ENCODE peak calls at places on chromosomes 7 and 10, in eight cellular contexts. J is fibroblast of lung, K is prostate gland, U is cardiac muscle cell, F is esophagus squamous epithelium, X is body of pancreas, N is tibial artery, Z is HCT116. H is an unnamed sample.

GRCh38 chr10:119136084-119136483 is 29.4 kb downstream of the SFXN4 start:
- DNase-seq in J (no peak), K (no peak), U (peak; percentile 72), F (no peak), X (no peak), N (no peak), Z (no peak), H (no peak)

GRCh38 chr7:64469673-64470072 is 93.2 kb downstream of the ZNF680 start:
- DNase-seq in J (no peak), K (no peak), U (no peak), F (no peak), X (no peak), N (no peak), Z (no peak), H (no peak)

GRCh38 chr10:126262971-126263370 is 125.3 kb downstream of the ADAM12 start:
- DNase-seq in J (no peak), K (no peak), U (peak; percentile 40), F (no peak), X (no peak), N (no peak), Z (no peak), H (no peak)

GRCh38 chr7:112224186-112224585 is 17.7 kb downstream of the ZNF277 start:
- DNase-seq in J (no peak), K (no peak), U (no peak), F (no peak), X (peak; percentile 43), N (no peak), Z (no peak), H (no peak)

GRCh38 chr7:156461881-156462665 is 178.5 kb upstream of the RNF32 start:
- DNase-seq in J (no peak), K (peak; percentile 48), U (no peak), F (no peak), X (peak; percentile 23), N (no peak), Z (no peak), H (no peak)

GRCh38 chr7:47819054-47819920 is 129.0 kb downstream of the PKD1L1 start:
- DNase-seq in J (peak; percentile 62), K (peak; percentile 54), U (peak; percentile 86), F (no peak), X (peak; percentile 80), N (peak; percentile 82), Z (peak; percentile 34), H (peak; percentile 80)

GRCh38 chr10:3898821-3899220 is 113.8 kb upstream of the KLF6 start:
- DNase-seq in J (peak; percentile 15), K (peak; percentile 93), U (no peak), F (no peak), X (peak; percentile 65), N (no peak), Z (peak; percentile 34), H (no peak)

GRCh38 chr10:92830478-92831389 is 17.6 kb upstream of the EXOC6 start:
- DNase-seq in J (no peak), K (no peak), U (no peak), F (no peak), X (no peak), N (no peak), Z (no peak), H (no peak)

GRCh38 chr10:132062181-132062515 is 3.6 kb upstream of the JAKMIP3 start:
- DNase-seq in J (no peak), K (no peak), U (no peak), F (no peak), X (no peak), N (no peak), Z (no peak), H (no peak)

GRCh38 chr7:16801111-16801542 is 3.7 kb downstream of the AGR2 start:
- DNase-seq in J (peak; percentile 79), K (no peak), U (peak; percentile 68), F (no peak), X (no peak), N (no peak), Z (peak; percentile 39), H (peak; percentile 53)

GRCh38 chr7:101950450-101951119 is 133.2 kb downstream of the CUX1 start:
- DNase-seq in J (peak; percentile 71), K (no peak), U (peak; percentile 88), F (no peak), X (no peak), N (no peak), Z (peak; percentile 21), H (peak; percentile 51)

GRCh38 chr7:101944611-101945010 is 127.2 kb downstream of the CUX1 start:
- DNase-seq in J (no peak), K (no peak), U (no peak), F (no peak), X (no peak), N (no peak), Z (no peak), H (no peak)

GRCh38 chr7:95596183-95597135 is at the start of gene PDK4:
- DNase-seq in J (peak; percentile 41), K (peak; percentile 97), U (peak; percentile 93), F (peak; percentile 20), X (peak; percentile 99), N (peak; percentile 98), Z (peak; percentile 51), H (no peak)

GRCh38 chr10:86262671-86263165 is 103.9 kb downstream of the GRID1 start:
- DNase-seq in J (peak; percentile 6), K (no peak), U (no peak), F (no peak), X (no peak), N (peak; percentile 37), Z (no peak), H (no peak)

GRCh38 chr10:103397191-103397825 is 882 bp downstream of the PDCD11 start:
- DNase-seq in J (no peak), K (no peak), U (peak; percentile 4), F (no peak), X (peak; percentile 19), N (no peak), Z (no peak), H (no peak)

GRCh38 chr10:8054243-8054497 is 318 bp upstream of the GATA3 start:
- DNase-seq in J (peak; percentile 48), K (peak; percentile 51), U (peak; percentile 67), F (no peak), X (no peak), N (no peak), Z (no peak), H (no peak)

GRCh38 chr10:8051851-8052257 is 2.6 kb upstream of the GATA3 start:
- DNase-seq in J (no peak), K (no peak), U (no peak), F (no peak), X (no peak), N (peak; percentile 59), Z (no peak), H (no peak)

GRCh38 chr10:8052344-8052969 is 2.0 kb upstream of the GATA3 start:
- DNase-seq in J (no peak), K (no peak), U (no peak), F (no peak), X (no peak), N (no peak), Z (no peak), H (no peak)

GRCh38 chr10:8053446-8054242 is 844 bp upstream of the GATA3 start:
- DNase-seq in J (peak; percentile 77), K (peak; percentile 93), U (peak; percentile 92), F (no peak), X (peak; percentile 70), N (peak; percentile 64), Z (peak; percentile 55), H (peak; percentile 23)

DNA sequence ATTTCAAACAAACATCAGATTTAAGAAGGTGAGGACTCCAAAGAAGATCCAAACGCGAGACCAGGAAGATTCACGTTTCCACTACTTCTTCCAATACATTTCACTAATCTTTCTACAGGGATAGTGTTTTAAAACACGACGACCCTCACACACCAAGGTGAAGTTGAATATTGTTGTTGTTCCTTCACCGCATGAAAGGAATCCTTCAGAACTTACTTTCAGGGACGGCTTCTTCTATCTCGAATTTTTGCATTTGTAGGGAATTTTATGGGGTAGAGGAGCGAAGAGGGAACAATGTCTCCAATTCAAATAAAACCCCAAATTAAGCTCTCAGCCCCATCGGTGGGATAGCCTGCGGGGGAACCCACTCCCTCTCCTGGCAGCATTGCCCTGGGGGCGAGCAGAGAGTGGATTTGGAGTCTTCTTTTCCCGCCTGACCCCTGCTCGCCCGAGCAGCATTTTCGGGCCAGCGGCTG is 1.5 kb upstream of the GATA3 start:
- DNase-seq in J (no peak), K (no peak), U (no peak), F (no peak), X (no peak), N (no peak), Z (no peak), H (no peak)
- H3K4me3 ChIP-seq in J (no peak overlapping the region), K (no peak overlapping the region), U (no peak overlapping the region), F (peak overlapping the region; percentile 76), X (no peak overlapping the region), N (peak overlapping the region; percentile 46), Z (peak overlapping the region; percentile 11), H (no peak overlapping the region)

DNA sequence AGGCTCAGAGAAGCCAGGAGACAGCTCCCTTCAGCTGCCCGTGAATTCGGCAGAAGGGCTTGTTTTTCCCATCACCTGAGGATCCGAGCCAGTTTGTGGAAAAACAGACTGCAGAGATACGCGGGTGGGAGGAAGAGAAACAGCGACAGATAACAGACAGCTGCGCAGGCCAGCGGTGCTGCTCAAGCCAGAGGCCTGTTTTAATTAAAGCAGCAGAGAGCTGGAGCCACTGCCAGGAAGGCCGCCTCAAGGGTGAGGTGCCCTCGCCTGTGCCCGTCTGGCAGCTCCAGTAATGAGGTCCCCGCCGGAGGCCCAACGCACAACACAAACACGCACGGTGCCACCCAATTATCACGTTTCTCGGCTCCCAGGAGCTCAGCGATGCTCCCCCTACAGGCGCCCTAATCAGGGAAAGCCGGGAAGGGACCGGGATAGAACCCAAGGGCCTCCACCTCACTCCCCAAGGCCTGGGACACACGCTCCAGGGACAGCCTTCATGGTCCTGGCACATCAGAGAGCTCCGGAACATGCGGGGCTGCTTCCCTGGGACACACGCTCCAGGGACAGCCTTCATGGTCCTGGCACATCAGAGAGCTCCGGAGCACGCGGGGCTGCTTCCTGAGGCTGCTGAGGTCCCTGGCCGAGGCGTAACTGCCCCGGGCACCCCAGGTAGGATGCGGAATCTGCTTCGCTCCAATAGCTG is 60.6 kb upstream of the DNAAF5 start:
- DNase-seq in J (no peak), K (no peak), U (peak; percentile 41), F (no peak), X (peak; percentile 18), N (peak; percentile 64), Z (no peak), H (no peak)
- TF ChIP-seq CTCF in J (peak; percentile 35), K (no peak), U (peak; percentile 50), F (no peak), X (no peak), N (peak; percentile 15), Z (no peak), H (peak; percentile 22)

DNA sequence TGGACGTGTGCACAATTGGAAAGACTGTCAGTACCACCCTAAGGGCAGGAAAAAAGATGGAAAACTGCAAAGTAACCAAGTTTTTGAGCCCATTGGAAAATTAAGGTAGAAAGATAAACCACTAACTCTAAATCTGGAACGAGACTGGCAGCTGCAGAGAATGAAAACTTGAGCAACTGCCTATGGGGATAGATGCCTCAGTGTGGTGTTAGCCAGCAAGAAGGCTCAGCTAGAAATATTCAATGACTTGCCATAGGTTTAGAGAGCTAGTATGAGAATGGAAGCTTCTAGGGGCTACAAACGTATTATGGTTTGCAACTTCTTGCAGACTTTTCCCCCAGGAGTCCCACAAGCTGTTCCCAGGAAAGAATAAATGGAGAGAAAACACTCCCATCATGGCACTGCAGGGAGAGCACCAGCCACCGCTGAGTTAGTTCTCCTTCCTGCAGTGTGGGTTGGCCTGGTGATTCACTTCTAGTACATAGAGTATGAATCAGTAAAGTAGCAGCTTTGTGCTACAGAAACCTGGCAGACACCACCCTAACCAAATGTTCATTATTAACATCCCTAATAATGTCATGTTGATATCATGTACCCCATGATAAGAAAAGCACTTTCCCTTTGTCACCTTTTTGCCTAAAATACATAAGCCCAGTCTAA is 372.4 kb upstream of the VWC2 start:
- DNase-seq in J (peak; percentile 17), K (no peak), U (no peak), F (no peak), X (no peak), N (no peak), Z (no peak), H (no peak)
- H3K4me3 ChIP-seq in J (no peak overlapping the region), K (no peak overlapping the region), U (no peak overlapping the region), F (no peak overlapping the region), X (no peak overlapping the region), N (no peak overlapping the region), Z (no peak overlapping the region), H (no peak overlapping the region)

GRCh38 chr10:48762104-48763042 is 77.7 kb downstream of the WDFY4 start:
- DNase-seq in J (no peak), K (no peak), U (no peak), F (no peak), X (no peak), N (no peak), Z (no peak), H (no peak)
- TF ChIP-seq CTCF in J (no peak), K (no peak), U (no peak), F (no peak), X (no peak), N (no peak), Z (no peak), H (no peak)